ENCODE peak calls at places on chromosome 1, in six cellular contexts. One of them, this sample, is unnamed.

GRCh38 chr1:34870395-34870794 is 10.8 kb upstream of the SMIM12 start:
- DNase-seq in foreskin fibroblast: no peak
- DNase-seq in putamen: no peak
- DNase-seq in mucosa of descending colon: no peak
- DNase-seq in NCI-H446 treated with DMSO at 0.1 percent for 48 hours: no peak
- DNase-seq in aorta: no peak
- DNase-seq in this sample: peak

GRCh38 chr1:227892930-227893695 is 54.6 kb downstream of the WNT9A start:
- DNase-seq in foreskin fibroblast: no peak
- DNase-seq in putamen: no peak
- DNase-seq in mucosa of descending colon: no peak
- DNase-seq in NCI-H446 treated with DMSO at 0.1 percent for 48 hours: no peak
- DNase-seq in aorta: no peak
- DNase-seq in this sample: no peak

GRCh38 chr1:93080424-93080823 is 1.3 kb downstream of the MTF2 start:
- DNase-seq in foreskin fibroblast: peak
- DNase-seq in putamen: peak
- DNase-seq in mucosa of descending colon: no peak
- DNase-seq in NCI-H446 treated with DMSO at 0.1 percent for 48 hours: peak
- DNase-seq in aorta: no peak
- DNase-seq in this sample: no peak

GRCh38 chr1:248805905-248806304 is 19.8 kb downstream of the SH3BP5L start:
- DNase-seq in foreskin fibroblast: no peak
- DNase-seq in putamen: no peak
- DNase-seq in mucosa of descending colon: peak
- DNase-seq in NCI-H446 treated with DMSO at 0.1 percent for 48 hours: no peak
- DNase-seq in aorta: no peak
- DNase-seq in this sample: no peak

GRCh38 chr1:20078711-20079110 is 8.7 kb downstream of the PLA2G5 start:
- DNase-seq in foreskin fibroblast: no peak
- DNase-seq in putamen: no peak
- DNase-seq in mucosa of descending colon: no peak
- DNase-seq in NCI-H446 treated with DMSO at 0.1 percent for 48 hours: no peak
- DNase-seq in aorta: no peak
- DNase-seq in this sample: no peak

GRCh38 chr1:71809085-71809484 is 473.3 kb downstream of the NEGR1 start:
- DNase-seq in foreskin fibroblast: no peak
- DNase-seq in putamen: no peak
- DNase-seq in mucosa of descending colon: no peak
- DNase-seq in NCI-H446 treated with DMSO at 0.1 percent for 48 hours: no peak
- DNase-seq in aorta: no peak
- DNase-seq in this sample: no peak

GRCh38 chr1:14304381-14304865 is 294.1 kb upstream of the KAZN start:
- DNase-seq in foreskin fibroblast: peak
- DNase-seq in putamen: no peak
- DNase-seq in mucosa of descending colon: no peak
- DNase-seq in NCI-H446 treated with DMSO at 0.1 percent for 48 hours: no peak
- DNase-seq in aorta: no peak
- DNase-seq in this sample: no peak

GRCh38 chr1:204334455-204334854 is 25.3 kb downstream of the PLEKHA6 start:
- DNase-seq in foreskin fibroblast: no peak
- DNase-seq in putamen: no peak
- DNase-seq in mucosa of descending colon: no peak
- DNase-seq in NCI-H446 treated with DMSO at 0.1 percent for 48 hours: no peak
- DNase-seq in aorta: no peak
- DNase-seq in this sample: no peak

GRCh38 chr1:89464008-89464407 is 60.6 kb upstream of the LRRC8B start:
- DNase-seq in foreskin fibroblast: no peak
- DNase-seq in putamen: no peak
- DNase-seq in mucosa of descending colon: no peak
- DNase-seq in NCI-H446 treated with DMSO at 0.1 percent for 48 hours: no peak
- DNase-seq in aorta: no peak
- DNase-seq in this sample: no peak

GRCh38 chr1:6770727-6771567 is 14.3 kb upstream of the CAMTA1 start:
- DNase-seq in foreskin fibroblast: peak
- DNase-seq in putamen: no peak
- DNase-seq in mucosa of descending colon: no peak
- DNase-seq in NCI-H446 treated with DMSO at 0.1 percent for 48 hours: no peak
- DNase-seq in aorta: no peak
- DNase-seq in this sample: peak

GRCh38 chr1:203612932-203613682 is 13.5 kb upstream of the ATP2B4 start:
- DNase-seq in foreskin fibroblast: no peak
- DNase-seq in putamen: no peak
- DNase-seq in mucosa of descending colon: no peak
- DNase-seq in NCI-H446 treated with DMSO at 0.1 percent for 48 hours: no peak
- DNase-seq in aorta: no peak
- DNase-seq in this sample: no peak

GRCh38 chr1:150622219-150622975 is 7.0 kb downstream of the ENSA start:
- DNase-seq in foreskin fibroblast: no peak
- DNase-seq in putamen: no peak
- DNase-seq in mucosa of descending colon: peak
- DNase-seq in NCI-H446 treated with DMSO at 0.1 percent for 48 hours: no peak
- DNase-seq in aorta: peak
- DNase-seq in this sample: no peak

GRCh38 chr1:23980725-23981063 is 567 bp upstream of the SRSF10 start:
- DNase-seq in foreskin fibroblast: peak
- DNase-seq in putamen: no peak
- DNase-seq in mucosa of descending colon: peak
- DNase-seq in NCI-H446 treated with DMSO at 0.1 percent for 48 hours: no peak
- DNase-seq in aorta: no peak
- DNase-seq in this sample: no peak

GRCh38 chr1:54499097-54500029 is 48.7 kb upstream of the ACOT11 start:
- DNase-seq in foreskin fibroblast: peak
- DNase-seq in putamen: no peak
- DNase-seq in mucosa of descending colon: peak
- DNase-seq in NCI-H446 treated with DMSO at 0.1 percent for 48 hours: no peak
- DNase-seq in aorta: no peak
- DNase-seq in this sample: peak

GRCh38 chr1:21594495-21594894 is 74.7 kb downstream of the RAP1GAP start:
- DNase-seq in foreskin fibroblast: peak
- DNase-seq in putamen: no peak
- DNase-seq in mucosa of descending colon: no peak
- DNase-seq in NCI-H446 treated with DMSO at 0.1 percent for 48 hours: no peak
- DNase-seq in aorta: no peak
- DNase-seq in this sample: no peak

GRCh38 chr1:65198095-65198494 is 50.1 kb downstream of the AK4 start:
- DNase-seq in foreskin fibroblast: peak
- DNase-seq in putamen: no peak
- DNase-seq in mucosa of descending colon: no peak
- DNase-seq in NCI-H446 treated with DMSO at 0.1 percent for 48 hours: no peak
- DNase-seq in aorta: no peak
- DNase-seq in this sample: no peak

GRCh38 chr1:2290595-2291510 is 62.7 kb downstream of the SKI start:
- DNase-seq in foreskin fibroblast: peak
- DNase-seq in putamen: peak
- DNase-seq in mucosa of descending colon: peak
- DNase-seq in NCI-H446 treated with DMSO at 0.1 percent for 48 hours: no peak
- DNase-seq in aorta: peak
- DNase-seq in this sample: no peak

GRCh38 chr1:1330366-1331067 is 563 bp upstream of the TAS1R3 start:
- DNase-seq in foreskin fibroblast: peak
- DNase-seq in putamen: no peak
- DNase-seq in mucosa of descending colon: no peak
- DNase-seq in NCI-H446 treated with DMSO at 0.1 percent for 48 hours: no peak
- DNase-seq in aorta: no peak
- DNase-seq in this sample: no peak

GRCh38 chr1:37474051-37474696 is at the start of gene ZC3H12A:
- DNase-seq in foreskin fibroblast: peak
- DNase-seq in putamen: peak
- DNase-seq in mucosa of descending colon: peak
- DNase-seq in NCI-H446 treated with DMSO at 0.1 percent for 48 hours: peak
- DNase-seq in aorta: peak
- DNase-seq in this sample: peak

GRCh38 chr1:223717695-223718363 is 5.5 kb downstream of the CAPN2 start:
- DNase-seq in foreskin fibroblast: no peak
- DNase-seq in putamen: no peak
- DNase-seq in mucosa of descending colon: no peak
- DNase-seq in NCI-H446 treated with DMSO at 0.1 percent for 48 hours: no peak
- DNase-seq in aorta: no peak
- DNase-seq in this sample: no peak

GRCh38 chr1:155093938-155094621 is 15.4 kb downstream of the EFNA3 start:
- DNase-seq in foreskin fibroblast: peak
- DNase-seq in putamen: peak
- DNase-seq in mucosa of descending colon: no peak
- DNase-seq in NCI-H446 treated with DMSO at 0.1 percent for 48 hours: peak
- DNase-seq in aorta: no peak
- DNase-seq in this sample: no peak

GRCh38 chr1:58979085-58979484 is 195.2 kb upstream of the JUN start:
- DNase-seq in foreskin fibroblast: peak
- DNase-seq in putamen: peak
- DNase-seq in mucosa of descending colon: no peak
- DNase-seq in NCI-H446 treated with DMSO at 0.1 percent for 48 hours: no peak
- DNase-seq in aorta: no peak
- DNase-seq in this sample: no peak

This sample was measured in retina.